ENCODE peak calls at places on chromosomes 11 and 22, in ten cellular contexts. Y, W, Z, S, B, Q, N, G, H and O are unnamed samples.
A peak's percentile ranks its signal among the peaks of the same experiment; 100 is the strongest.

GRCh38 chr11:1869427-1870325 is 16.8 kb downstream of the LSP1 start:
- DNase-seq in Y (peak; percentile 30), W (no peak), Z (no peak), S (no peak), B (no peak), Q (no peak), N (peak; percentile 72), G (no peak), H (no peak), O (peak; percentile 77)

GRCh38 chr11:4022669-4023068 is 71.9 kb upstream of the RRM1 start:
- DNase-seq in Y (no peak), W (no peak), Z (no peak), S (no peak), B (no peak), Q (no peak), N (no peak), G (no peak), H (no peak), O (no peak)

GRCh38 chr22:49592780-49593501 is 234.7 kb downstream of the BRD1 start:
- DNase-seq in Y (no peak), W (no peak), Z (no peak), S (no peak), B (no peak), Q (no peak), N (no peak), G (peak; percentile 52), H (no peak), O (no peak)

GRCh38 chr11:102267602-102268001 is 49.7 kb upstream of the BIRC3 start:
- DNase-seq in Y (no peak), W (no peak), Z (peak; percentile 39), S (no peak), B (peak; percentile 58), Q (no peak), N (no peak), G (no peak), H (no peak), O (peak; percentile 65)

GRCh38 chr11:103537904-103538502 is 428.8 kb downstream of the DYNC2H1 start:
- DNase-seq in Y (no peak), W (peak; percentile 18), Z (peak; percentile 38), S (peak; percentile 15), B (peak; percentile 21), Q (no peak), N (no peak), G (no peak), H (no peak), O (no peak)

GRCh38 chr11:7563269-7563668 is 49.5 kb downstream of the PPFIBP2 start:
- DNase-seq in Y (no peak), W (no peak), Z (no peak), S (no peak), B (no peak), Q (no peak), N (no peak), G (no peak), H (no peak), O (no peak)

GRCh38 chr11:44823006-44823405 is 96.2 kb downstream of the TSPAN18 start:
- DNase-seq in Y (no peak), W (no peak), Z (no peak), S (no peak), B (no peak), Q (peak; percentile 1), N (no peak), G (no peak), H (no peak), O (no peak)

GRCh38 chr11:130765951-130766649 is 150.2 kb downstream of the SNX19 start:
- DNase-seq in Y (no peak), W (no peak), Z (no peak), S (no peak), B (no peak), Q (no peak), N (no peak), G (no peak), H (no peak), O (no peak)

GRCh38 chr11:76090821-76091220 is 115.5 kb downstream of the WNT11 start:
- DNase-seq in Y (no peak), W (no peak), Z (no peak), S (no peak), B (no peak), Q (no peak), N (no peak), G (no peak), H (no peak), O (no peak)

GRCh38 chr11:101128571-101129202 is 926 bp downstream of the PGR start:
- DNase-seq in Y (no peak), W (no peak), Z (no peak), S (no peak), B (no peak), Q (no peak), N (peak; percentile 51), G (no peak), H (peak; percentile 14), O (peak; percentile 89)

GRCh38 chr11:11543656-11544055 is 78.1 kb downstream of the GALNT18 start:
- DNase-seq in Y (no peak), W (no peak), Z (no peak), S (no peak), B (no peak), Q (no peak), N (no peak), G (no peak), H (no peak), O (no peak)